ENCODE peak calls at places on chromosomes 12 and 14, in eight cellular contexts. K, B, J, U, N, C, H and R are unnamed samples.

GRCh38 chr12:87670448-87670847 is 358.8 kb downstream of the C12orf50 start:
- DNase-seq in K (no peak), B (no peak), J (no peak), U (no peak), N (no peak), C (no peak), H (no peak), R (no peak)

GRCh38 chr12:49893753-49894752 is 9.6 kb downstream of the FAIM2 start:
- DNase-seq in K (no peak), B (peak; percentile 58), J (no peak), U (no peak), N (no peak), C (no peak), H (peak; percentile 64), R (no peak)

GRCh38 chr12:131620520-131620919 is 90.4 kb upstream of the SFSWAP start:
- DNase-seq in K (no peak), B (no peak), J (no peak), U (no peak), N (no peak), C (no peak), H (no peak), R (no peak)

GRCh38 chr12:27081668-27082091 is 698 bp downstream of the C12orf71 start:
- DNase-seq in K (no peak), B (no peak), J (peak; percentile 61), U (no peak), N (no peak), C (no peak), H (no peak), R (no peak)

GRCh38 chr12:91023326-91024004 is 18.7 kb upstream of the EPYC start:
- DNase-seq in K (no peak), B (peak; percentile 51), J (peak; percentile 56), U (no peak), N (no peak), C (peak; percentile 73), H (no peak), R (no peak)

GRCh38 chr14:58171090-58171489 is 19.1 kb upstream of the ARMH4 start:
- DNase-seq in K (no peak), B (peak; percentile 81), J (peak; percentile 80), U (no peak), N (peak; percentile 91), C (peak; percentile 34), H (peak; percentile 85), R (peak; percentile 22)

GRCh38 chr14:34436118-34436905 is 25.7 kb downstream of the SPTSSA start:
- DNase-seq in K (no peak), B (no peak), J (peak; percentile 78), U (no peak), N (no peak), C (no peak), H (no peak), R (no peak)

GRCh38 chr12:4423528-4424195 is 22.0 kb downstream of the FGF6 start:
- DNase-seq in K (no peak), B (no peak), J (no peak), U (no peak), N (no peak), C (no peak), H (no peak), R (no peak)

GRCh38 chr14:92844220-92844619 is 50.1 kb downstream of the GOLGA5 start:
- DNase-seq in K (no peak), B (no peak), J (no peak), U (no peak), N (no peak), C (no peak), H (no peak), R (no peak)

GRCh38 chr12:64687816-64688599 is 71.2 kb downstream of the GNS start:
- DNase-seq in K (no peak), B (no peak), J (no peak), U (no peak), N (no peak), C (no peak), H (no peak), R (no peak)

GRCh38 chr14:98161366-98161765 is 1110.6 kb downstream of the BCL11B start:
- DNase-seq in K (no peak), B (no peak), J (no peak), U (no peak), N (no peak), C (no peak), H (no peak), R (no peak)

GRCh38 chr14:68811161-68811560 is 18.3 kb upstream of the ZFP36L1 start:
- DNase-seq in K (no peak), B (no peak), J (no peak), U (no peak), N (no peak), C (no peak), H (no peak), R (no peak)

GRCh38 chr12:6432991-6433390 is 11.8 kb upstream of the CD27 start:
- DNase-seq in K (peak; percentile 54), B (no peak), J (no peak), U (no peak), N (no peak), C (no peak), H (no peak), R (no peak)

GRCh38 chr12:64669270-64669842 is 59.1 kb downstream of the RASSF3 start:
- DNase-seq in K (peak; percentile 74), B (no peak), J (no peak), U (no peak), N (no peak), C (no peak), H (no peak), R (no peak)

GRCh38 chr14:89025581-89026236 is 201.3 kb downstream of the TTC8 start:
- DNase-seq in K (no peak), B (no peak), J (no peak), U (no peak), N (no peak), C (no peak), H (no peak), R (no peak)

GRCh38 chr12:7058850-7059249 is 1.7 kb upstream of the C1S start:
- DNase-seq in K (no peak), B (no peak), J (no peak), U (no peak), N (no peak), C (no peak), H (no peak), R (no peak)

GRCh38 chr14:35929171-35929570 is 103.0 kb downstream of the BRMS1L start:
- DNase-seq in K (no peak), B (no peak), J (no peak), U (no peak), N (no peak), C (no peak), H (no peak), R (no peak)

GRCh38 chr12:116015525-116015924 is 262.0 kb downstream of the MED13L start:
- DNase-seq in K (no peak), B (no peak), J (peak; percentile 25), U (no peak), N (no peak), C (peak; percentile 49), H (no peak), R (no peak)

GRCh38 chr14:64721391-64721791 is 17.2 kb downstream of the PLEKHG3 start:
- DNase-seq in K (no peak), B (no peak), J (no peak), U (no peak), N (no peak), C (peak; percentile 75), H (peak; percentile 78), R (no peak)

GRCh38 chr14:36068777-36069534 is 107.6 kb downstream of the PTCSC3 start:
- DNase-seq in K (no peak), B (no peak), J (peak; percentile 8), U (no peak), N (no peak), C (peak; percentile 87), H (no peak), R (no peak)

GRCh38 chr12:131151558-131152345 is 198.0 kb downstream of the ADGRD1 start:
- DNase-seq in K (peak; percentile 37), B (no peak), J (no peak), U (no peak), N (no peak), C (no peak), H (no peak), R (no peak)

GRCh38 chr12:14284189-14284722 is 81.2 kb upstream of the ATF7IP start:
- DNase-seq in K (no peak), B (no peak), J (no peak), U (no peak), N (no peak), C (no peak), H (peak; percentile 20), R (no peak)

GRCh38 chr14:95078841-95079240 is 78.5 kb downstream of the DICER1 start:
- DNase-seq in K (no peak), B (no peak), J (no peak), U (no peak), N (no peak), C (no peak), H (no peak), R (no peak)

GRCh38 chr14:76050797-76051392 is 65.3 kb downstream of the IFT43 start:
- DNase-seq in K (peak; percentile 74), B (peak; percentile 4), J (peak; percentile 67), U (peak; percentile 13), N (peak; percentile 5), C (peak; percentile 32), H (peak; percentile 46), R (peak; percentile 57)

GRCh38 chr14:53278602-53279506 is 125.7 kb upstream of the DDHD1 start:
- DNase-seq in K (no peak), B (no peak), J (peak; percentile 65), U (no peak), N (no peak), C (no peak), H (no peak), R (no peak)

GRCh38 chr12:40691913-40692616 is at the start of gene CNTN1:
- DNase-seq in K (no peak), B (no peak), J (peak; percentile 3), U (no peak), N (peak; percentile 95), C (peak; percentile 50), H (peak; percentile 55), R (peak; percentile 68)

GRCh38 chr14:20706657-20707355 is 18.2 kb downstream of the ANG start:
- DNase-seq in K (no peak), B (no peak), J (no peak), U (no peak), N (no peak), C (no peak), H (no peak), R (no peak)

GRCh38 chr12:93094988-93095737 is 166.1 kb upstream of the EEA1 start:
- DNase-seq in K (no peak), B (no peak), J (no peak), U (no peak), N (no peak), C (no peak), H (peak; percentile 30), R (no peak)

GRCh38 chr12:101698782-101699347 is 1.4 kb downstream of the CHPT1 start:
- DNase-seq in K (no peak), B (no peak), J (no peak), U (no peak), N (no peak), C (no peak), H (no peak), R (no peak)

GRCh38 chr12:12008931-12009611 is 61.7 kb upstream of the BCL2L14 start:
- DNase-seq in K (peak; percentile 81), B (peak; percentile 88), J (peak; percentile 43), U (no peak), N (no peak), C (peak; percentile 84), H (no peak), R (no peak)

GRCh38 chr12:20220339-20220738 is 148.0 kb upstream of the PDE3A start:
- DNase-seq in K (no peak), B (no peak), J (peak; percentile 38), U (no peak), N (no peak), C (peak; percentile 40), H (no peak), R (no peak)

GRCh38 chr14:54772451-54772881 is 130.2 kb downstream of the GCH1 start:
- DNase-seq in K (no peak), B (no peak), J (no peak), U (no peak), N (no peak), C (peak; percentile 15), H (no peak), R (no peak)

GRCh38 chr12:50949801-50950302 is 2.5 kb upstream of the HIGD1C start:
- DNase-seq in K (no peak), B (no peak), J (no peak), U (no peak), N (no peak), C (no peak), H (no peak), R (no peak)

GRCh38 chr14:21042918-21043317 is 756 bp downstream of the RNASE7 start:
- DNase-seq in K (no peak), B (no peak), J (no peak), U (no peak), N (no peak), C (no peak), H (no peak), R (no peak)